ENCODE peak calls at places on chromosome 1, in six cellular contexts. Y is CD8-positive, alpha-beta T cell; S is neural crest cell; R is brain microvascular endothelial cell; Z is progenitor cell of endocrine pancreas; H is WERI-Rb-1. D is an unnamed sample.

GRCh38 chr1:82421782-82422181 is 621.0 kb downstream of the ADGRL2 start:
- DNase-seq in Y (no peak), S (no peak), R (no peak), Z (no peak), H (no peak), D (no peak)

GRCh38 chr1:204319462-204319861 is 40.3 kb downstream of the PLEKHA6 start:
- DNase-seq in Y (no peak), S (no peak), R (peak; percentile 56), Z (no peak), H (no peak), D (no peak)

GRCh38 chr1:9115656-9116205 is 13.2 kb downstream of the GPR157 start:
- DNase-seq in Y (no peak), S (no peak), R (no peak), Z (no peak), H (no peak), D (no peak)

GRCh38 chr1:67766117-67766978 is 66.9 kb downstream of the GNG12 start:
- DNase-seq in Y (peak; percentile 34), S (peak; percentile 69), R (peak; percentile 89), Z (peak; percentile 37), H (peak; percentile 27), D (no peak)

GRCh38 chr1:207868252-207868768 is 42.6 kb downstream of the CD34 start:
- DNase-seq in Y (peak; percentile 37), S (no peak), R (peak; percentile 27), Z (no peak), H (peak; percentile 55), D (no peak)

GRCh38 chr1:44249543-44249942 is 36.3 kb downstream of the DMAP1 start:
- DNase-seq in Y (no peak), S (no peak), R (peak; percentile 8), Z (no peak), H (peak; percentile 72), D (no peak)

GRCh38 chr1:93447481-93448291 is at the start of gene FNBP1L:
- DNase-seq in Y (peak; percentile 46), S (peak; percentile 80), R (peak; percentile 40), Z (peak; percentile 82), H (peak; percentile 90), D (peak; percentile 89)

GRCh38 chr1:194103516-194104246 is 917.3 kb upstream of the B3GALT2 start:
- DNase-seq in Y (no peak), S (no peak), R (no peak), Z (no peak), H (peak; percentile 6), D (no peak)

DNA sequence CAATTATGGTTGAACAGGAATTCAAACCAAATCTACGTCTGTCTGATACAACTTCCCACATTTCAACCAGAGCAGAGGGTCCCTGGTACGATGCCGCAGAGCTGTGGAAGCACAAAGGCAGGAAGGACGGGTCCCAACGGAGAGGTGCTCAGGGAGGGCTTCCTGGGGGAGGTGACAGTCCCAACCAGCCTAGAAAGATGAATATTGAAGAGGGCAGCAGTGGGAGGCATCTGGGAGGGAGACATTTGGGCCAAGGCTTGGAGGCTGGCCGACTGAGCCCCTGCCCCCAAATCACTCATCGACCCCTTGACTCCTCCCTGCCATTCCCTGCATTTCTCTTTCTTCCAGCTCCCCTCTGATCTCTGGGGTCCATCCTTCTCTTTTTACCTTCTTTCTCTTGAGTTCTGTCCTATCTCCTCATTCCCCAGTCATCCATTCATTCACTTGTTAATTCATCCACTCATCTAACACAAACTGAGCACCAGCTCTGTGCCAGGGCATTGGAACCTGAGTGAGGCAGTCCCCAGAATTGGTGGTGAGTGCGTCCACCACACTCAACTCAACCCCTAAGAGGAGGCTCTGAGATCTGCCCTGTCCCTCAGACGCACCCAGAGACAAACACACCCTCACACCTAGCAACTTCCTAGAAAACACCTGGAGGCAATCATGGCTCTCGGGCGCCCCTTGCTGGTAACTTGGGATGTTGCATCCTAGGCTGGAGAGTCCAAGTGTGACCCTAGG is 13.2 kb upstream of the CELA3B start:
- DNase-seq in Y (peak; percentile 72), S (peak; percentile 93), R (peak; percentile 55), Z (peak; percentile 83), H (peak; percentile 78), D (peak; percentile 83)
- TF ChIP-seq CTCF in Y (peak; percentile 90), S (peak; percentile 90), R (peak; percentile 95), Z (peak; percentile 83), H (peak; percentile 92), D (peak; percentile 94)

DNA sequence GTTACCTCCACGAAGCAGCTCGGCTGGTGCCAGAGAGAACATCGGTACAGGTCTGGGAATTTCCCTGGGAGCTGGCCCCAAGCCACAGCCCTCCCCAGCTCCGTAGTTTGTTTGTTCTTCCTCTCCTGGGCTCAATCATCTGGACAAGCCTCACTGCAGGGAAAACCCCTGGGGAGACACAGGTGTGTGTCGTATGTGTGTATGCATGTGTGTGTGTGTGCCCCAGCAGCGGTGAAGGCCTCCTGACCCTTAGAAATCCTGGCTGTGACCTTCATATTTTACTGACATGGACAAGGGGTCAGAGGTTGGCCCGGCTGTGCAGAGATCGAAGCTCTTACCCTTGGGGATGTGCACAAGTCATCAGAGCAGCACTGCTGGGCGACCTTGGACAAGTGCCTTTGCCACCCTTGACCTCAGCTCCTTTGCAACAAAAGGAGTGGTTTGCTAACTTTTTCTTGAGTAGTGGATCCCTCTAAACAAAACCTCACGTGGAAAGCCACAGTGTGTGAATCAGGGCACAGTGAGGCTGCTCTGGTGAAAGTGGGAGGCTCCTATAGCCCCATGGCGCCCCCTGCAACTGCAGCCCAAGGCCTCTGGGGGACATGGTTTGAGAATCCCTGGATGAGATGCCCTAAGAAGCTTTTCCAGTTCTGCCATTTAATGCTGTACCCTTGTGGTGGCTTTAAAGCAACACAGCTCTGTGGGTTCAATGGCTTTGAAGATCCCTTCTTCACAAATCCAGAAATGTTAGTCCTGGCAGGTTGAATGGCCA is 12.3 kb upstream of the IL22RA1 start:
- DNase-seq in Y (no peak), S (no peak), R (no peak), Z (no peak), H (peak; percentile 43), D (peak; percentile 60)
- TF ChIP-seq CTCF in Y (no peak), S (peak; percentile 44), R (peak; percentile 60), Z (peak; percentile 49), H (peak; percentile 54), D (peak; percentile 57)

GRCh38 chr1:205477759-205478247 is 22.0 kb upstream of the BLACAT1 start:
- DNase-seq in Y (no peak), S (no peak), R (no peak), Z (no peak), H (peak; percentile 63), D (no peak)
- TF ChIP-seq CTCF in Y (no peak), S (no peak), R (no peak), Z (no peak), H (no peak), D (no peak)

GRCh38 chr1:205525495-205526285 is 21.2 kb downstream of the CDK18 start:
- DNase-seq in Y (no peak), S (no peak), R (no peak), Z (no peak), H (no peak), D (no peak)
- TF ChIP-seq CTCF in Y (no peak), S (no peak), R (no peak), Z (no peak), H (no peak), D (no peak)

DNA sequence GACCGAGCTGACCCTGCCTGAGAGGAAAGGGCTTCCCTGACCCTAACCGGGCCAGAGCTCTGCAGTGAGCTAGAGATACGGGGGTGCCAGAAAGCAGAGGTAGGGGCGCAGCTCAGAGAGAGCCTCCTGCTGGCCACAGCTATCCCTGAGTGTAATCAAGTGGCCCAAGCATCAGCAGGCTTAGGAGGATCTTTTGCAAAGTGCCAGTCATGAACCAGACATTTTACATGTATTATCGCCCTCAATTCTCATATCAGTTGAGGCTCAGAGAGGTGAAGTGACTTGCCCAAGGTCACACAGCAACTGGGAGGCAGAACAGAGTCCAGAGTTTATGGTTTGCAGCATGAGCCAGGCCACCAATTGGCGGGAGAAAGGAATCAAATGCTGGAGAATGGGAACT is 7.0 kb upstream of the ID3 start:
- DNase-seq in Y (no peak), S (no peak), R (no peak), Z (no peak), H (no peak), D (no peak)
- TF ChIP-seq CTCF in Y (no peak), S (no peak), R (peak; percentile 60), Z (no peak), H (peak; percentile 52), D (peak; percentile 24)

GRCh38 chr1:154483941-154484803 is 17.8 kb upstream of the TDRD10 start:
- DNase-seq in Y (no peak), S (no peak), R (peak; percentile 77), Z (no peak), H (no peak), D (no peak)
- TF ChIP-seq CTCF in Y (no peak), S (no peak), R (no peak), Z (no peak), H (no peak), D (no peak)

D was measured in type B pancreatic cell.